ENCODE peak calls at places on chromosomes 13 and 19, in seven cellular contexts. Q is IMR-90, M is SJSA1, E is colonic mucosa, U is tibial nerve, D is left ventricle myocardium inferior, T is transverse colon. S is an unnamed sample.
A peak's percentile ranks its signal among the peaks of the same experiment; 100 is the strongest.

GRCh38 chr13:50400930-50401553 is 385.8 kb downstream of the KCNRG start:
- DNase-seq in M (no peak), Q (peak; percentile 92), U (no peak), E (no peak), T (no peak), D (no peak), S (no peak)

GRCh38 chr19:14073925-14074838 is 1.6 kb downstream of the MISP3 start:
- DNase-seq in D (no peak), T (peak; percentile 78), U (no peak), M (no peak), E (peak; percentile 80), Q (peak; percentile 25), S (peak; percentile 79)

GRCh38 chr13:111115051-111115840 is at the start of gene ARHGEF7:
- DNase-seq in M (peak; percentile 83), T (no peak), E (no peak), Q (no peak), U (no peak), D (no peak), S (no peak)

GRCh38 chr13:28012896-28013295 is 24.4 kb upstream of the URAD start:
- DNase-seq in U (no peak), E (no peak), D (no peak), T (no peak), M (no peak), Q (no peak), S (no peak)

GRCh38 chr13:112849500-112849899 is 119.5 kb upstream of the MCF2L start:
- DNase-seq in T (no peak), D (no peak), U (no peak), E (no peak), Q (peak; percentile 16), M (no peak), S (peak; percentile 3)

GRCh38 chr13:59679239-59679638 is 484.5 kb downstream of the DIAPH3 start:
- DNase-seq in M (no peak), D (no peak), T (no peak), Q (no peak), E (no peak), U (no peak), S (no peak)

GRCh38 chr19:33324628-33325027 is 22.3 kb upstream of the CEBPA start:
- DNase-seq in T (no peak), D (no peak), E (peak; percentile 49), Q (no peak), U (no peak), M (no peak), S (peak; percentile 59)

GRCh38 chr19:55285225-55285890 is 1.6 kb downstream of the BRSK1 start:
- DNase-seq in T (no peak), M (no peak), U (no peak), Q (no peak), E (no peak), D (no peak), S (no peak)

GRCh38 chr13:98407575-98407974 is 169.3 kb downstream of the STK24 start:
- DNase-seq in M (no peak), Q (no peak), E (no peak), U (no peak), D (no peak), T (no peak), S (no peak)

GRCh38 chr13:82947121-82948077 is 934.9 kb downstream of the SLITRK1 start:
- DNase-seq in D (no peak), E (no peak), T (no peak), M (no peak), U (no peak), Q (peak; percentile 2), S (no peak)

GRCh38 chr13:37175996-37176395 is 70.5 kb upstream of the CSNK1A1L start:
- DNase-seq in T (no peak), U (no peak), Q (peak; percentile 92), D (no peak), E (no peak), M (no peak), S (no peak)

GRCh38 chr13:110347535-110348308 is 40.6 kb downstream of the COL4A2 start:
- DNase-seq in Q (peak; percentile 90), U (no peak), T (no peak), D (peak; percentile 46), M (peak; percentile 91), E (no peak), S (no peak)

GRCh38 chr13:102917019-102917418 is 71.2 kb downstream of the ERCC5 start:
- DNase-seq in U (no peak), T (no peak), E (no peak), M (no peak), Q (no peak), D (no peak), S (no peak)

GRCh38 chr13:76725211-76725610 is 161.0 kb downstream of the KCTD12 start:
- DNase-seq in D (no peak), Q (peak; percentile 49), M (no peak), T (no peak), E (no peak), U (no peak), S (no peak)

GRCh38 chr19:1424182-1424955 is 13.8 kb upstream of the RPS15 start:
- DNase-seq in T (no peak), E (no peak), D (no peak), U (no peak), M (no peak), Q (no peak), S (peak; percentile 88)

GRCh38 chr19:50562329-50562728 is 5.9 kb downstream of the LRRC4B start:
- DNase-seq in D (no peak), T (no peak), E (no peak), M (no peak), Q (no peak), U (no peak), S (no peak)

GRCh38 chr19:32070101-32070500 is 275.3 kb upstream of the ZNF507 start:
- DNase-seq in T (no peak), U (no peak), D (no peak), Q (no peak), E (no peak), M (no peak), S (no peak)

GRCh38 chr19:51372649-51373504 is at the start of gene NKG7:
- DNase-seq in U (no peak), M (no peak), D (no peak), Q (no peak), E (no peak), T (no peak), S (peak; percentile 72)

GRCh38 chr19:18020212-18021067 is 12.5 kb downstream of the ARRDC2 start:
- DNase-seq in Q (peak; percentile 49), T (peak; percentile 75), E (peak; percentile 69), D (peak; percentile 96), M (peak; percentile 70), U (peak; percentile 83), S (no peak)

GRCh38 chr13:91647361-91647970 is 249.0 kb downstream of the GPC5 start:
- DNase-seq in U (no peak), E (peak; percentile 18), D (no peak), M (peak; percentile 36), T (peak; percentile 9), Q (peak; percentile 12), S (peak; percentile 1)

GRCh38 chr19:34321735-34322134 is 43.3 kb upstream of the GPI start:
- DNase-seq in T (no peak), U (no peak), D (no peak), Q (no peak), M (no peak), E (no peak), S (no peak)

GRCh38 chr19:45506246-45506990 is 861 bp upstream of the VASP start:
- DNase-seq in M (peak; percentile 96), D (peak; percentile 97), T (peak; percentile 98), Q (peak; percentile 88), E (peak; percentile 98), U (peak; percentile 88), S (peak; percentile 96)

GRCh38 chr19:45503909-45504308 is 3.4 kb upstream of the VASP start:
- DNase-seq in D (no peak), U (no peak), T (no peak), Q (no peak), M (no peak), E (no peak), S (no peak)

GRCh38 chr19:45506991-45507863 is at the start of gene VASP:
- DNase-seq in M (peak; percentile 85), Q (peak; percentile 77), U (peak; percentile 66), E (peak; percentile 96), D (peak; percentile 88), T (peak; percentile 96), S (peak; percentile 92)

GRCh38 chr19:45505151-45505995 is 1.9 kb upstream of the VASP start:
- DNase-seq in U (no peak), Q (peak; percentile 58), E (no peak), D (no peak), M (no peak), T (no peak), S (no peak)

DNA sequence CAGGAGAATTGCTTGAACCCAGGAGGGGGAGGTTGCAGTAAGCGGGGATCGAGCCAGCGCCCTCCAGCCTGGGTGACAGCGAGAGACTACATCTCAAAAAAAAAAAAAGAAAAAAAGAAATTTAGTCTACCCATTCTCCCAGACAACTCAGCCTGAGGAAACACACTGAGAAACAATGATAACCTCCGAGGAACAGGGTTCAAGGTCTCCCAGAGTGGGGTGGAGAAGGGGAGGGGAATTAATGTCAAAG is 1.4 kb upstream of the VASP start:
- DNase-seq in E (no peak), Q (no peak), U (no peak), T (no peak), D (no peak), M (no peak), S (no peak)
- H3K4me1 ChIP-seq in E (peaks cover 11% of the 10 kb centered on the region), Q (peaks cover 11% of the 10 kb centered on the region), U (peaks cover 33% of the 10 kb centered on the region), T (peaks cover 23% of the 10 kb centered on the region), D (peaks cover 49% of the 10 kb centered on the region), M (peaks cover 21% of the 10 kb centered on the region), S (no peaks in the 10 kb centered on the region)

GRCh38 chr13:106367361-106367781 is 168.1 kb downstream of the EFNB2 start:
- DNase-seq in M (no peak), E (no peak), Q (no peak), D (no peak), T (no peak), U (no peak), S (peak; percentile 24)

GRCh38 chr13:106371024-106371423 is 164.4 kb downstream of the EFNB2 start:
- DNase-seq in T (no peak), Q (no peak), D (no peak), M (no peak), U (no peak), E (no peak), S (no peak)

GRCh38 chr13:106369858-106370257 is 165.6 kb downstream of the EFNB2 start:
- DNase-seq in T (no peak), Q (no peak), D (no peak), E (no peak), M (no peak), U (no peak), S (no peak)

GRCh38 chr13:106372199-106373160 is 163.0 kb downstream of the EFNB2 start:
- DNase-seq in E (no peak), U (no peak), T (no peak), M (no peak), Q (peak; percentile 54), D (no peak), S (no peak)

GRCh38 chr13:106369091-106369490 is 166.4 kb downstream of the EFNB2 start:
- DNase-seq in T (no peak), D (no peak), Q (no peak), U (no peak), M (no peak), E (no peak), S (no peak)
- H3K27ac ChIP-seq in T (no peak overlapping the region), D (no peak overlapping the region), Q (no peak overlapping the region), U (no peak overlapping the region), M (no peak overlapping the region), E (no peak overlapping the region), S (no peak overlapping the region)

GRCh38 chr19:9289231-9289884 is 20.3 kb downstream of the ZNF699 start:
- DNase-seq in E (no peak), T (no peak), M (no peak), U (no peak), Q (no peak), D (no peak), S (no peak)
- H3K4me3 ChIP-seq in E (no peak overlapping the region), T (no peak overlapping the region), M (no peak overlapping the region), U (no peak overlapping the region), Q (no peak overlapping the region), D (no peak overlapping the region), S (no peak overlapping the region)

GRCh38 chr19:5956323-5956722 is 21.6 kb downstream of the RANBP3 start:
- DNase-seq in M (no peak), Q (no peak), U (no peak), T (no peak), E (no peak), D (no peak), S (no peak)
- H3K4me1 ChIP-seq in M (peaks cover 35% of the 10 kb centered on the region), Q (peaks cover 58% of the 10 kb centered on the region), U (peaks cover 97% of the 10 kb centered on the region), T (peaks cover 64% of the 10 kb centered on the region), E (peaks cover 18% of the 10 kb centered on the region), D (peaks cover 100% of the 10 kb centered on the region), S (peaks cover 4% of the 10 kb centered on the region)